ENCODE peak calls at places on chromosomes 4 and X, in six cellular contexts. Y is hypothalamus; T is stimulated activated CD4-positive, alpha-beta T cell treated with anti-CD3 and anti-CD28 coated beads, TNF-alpha, amount 100 ng/mL, for 24 hours; L is brain microvascular endothelial cell; A is kidney glomerular epithelial cell; K is SW 1271. X is an unnamed sample.
A peak's percentile ranks its signal among the peaks of the same experiment; 100 is the strongest.

GRCh38 chr4:141425124-141425523 is 204.4 kb downstream of the ZNF330 start:
- DNase-seq in Y (no peak), T (no peak), L (peak; percentile 51), A (peak; percentile 11), K (no peak), X (no peak)

GRCh38 chr4:122100508-122100907 is 51.6 kb upstream of the BLTP1 start:
- DNase-seq in Y (no peak), T (no peak), L (no peak), A (no peak), K (no peak), X (no peak)

GRCh38 chr4:110769578-110769977 is 146.7 kb upstream of the PITX2 start:
- DNase-seq in Y (no peak), T (no peak), L (no peak), A (peak; percentile 15), K (no peak), X (no peak)

GRCh38 chr4:12689457-12689856 is 794.7 kb downstream of the RAB28 start:
- DNase-seq in Y (no peak), T (no peak), L (no peak), A (no peak), K (no peak), X (no peak)

GRCh38 chr4:118154643-118155042 is 120.4 kb downstream of the NDST3 start:
- DNase-seq in Y (no peak), T (no peak), L (peak; percentile 77), A (no peak), K (no peak), X (no peak)

GRCh38 chr4:86769794-86770193 is 79.4 kb downstream of the SLC10A6 start:
- DNase-seq in Y (no peak), T (no peak), L (no peak), A (no peak), K (no peak), X (peak; percentile 18)

GRCh38 chrX:115233497-115234219 is at the start of gene LRCH2:
- DNase-seq in Y (peak; percentile 21), T (no peak), L (no peak), A (no peak), K (no peak), X (no peak)

GRCh38 chr4:183645326-183645725 is 13.7 kb downstream of the RWDD4 start:
- DNase-seq in Y (no peak), T (no peak), L (no peak), A (no peak), K (no peak), X (no peak)

GRCh38 chrX:70041993-70042392 is 7.7 kb downstream of the AWAT2 start:
- DNase-seq in Y (no peak), T (no peak), L (no peak), A (no peak), K (no peak), X (no peak)

GRCh38 chrX:15563056-15563455 is 37.7 kb downstream of the ACE2 start:
- DNase-seq in Y (no peak), T (no peak), L (no peak), A (no peak), K (no peak), X (no peak)